ENCODE peak calls at places on chromosomes 1 and 21, in nine cellular contexts. S is NCI-H146; P is OCI-LY7; L is activated CD4-positive, alpha-beta T cell treated with anti-CD3 and anti-CD28 coated beads for 1 hour; D is NT2/D1; I is C1 segment of cervical spinal cord; K is NCI-H748 treated with DMSO at 0.1 percent for 48 hours; X is lower lobe of right lung; W is stimulated activated CD4-positive, alpha-beta T cell treated with anti-CD3 and anti-CD28 coated beads, TNF-alpha, amount 100 ng/mL, for 1 hour. F is an unnamed sample.

GRCh38 chr1:37393173-37393572 is 81.2 kb upstream of the ZC3H12A start:
- DNase-seq in S (no peak), P (no peak), L (no peak), D (no peak), I (no peak), K (peak; percentile 44), X (no peak), W (no peak), F (no peak)

GRCh38 chr1:86155807-86156561 is 588 bp downstream of the COL24A1 start:
- DNase-seq in S (no peak), P (no peak), L (no peak), D (no peak), I (no peak), K (no peak), X (peak; percentile 44), W (no peak), F (no peak)

GRCh38 chr1:165364432-165365133 is 8.1 kb upstream of the LMX1A start:
- DNase-seq in S (no peak), P (no peak), L (no peak), D (no peak), I (no peak), K (peak; percentile 15), X (peak; percentile 50), W (no peak), F (no peak)

GRCh38 chr1:18948048-18948912 is 8.2 kb downstream of the IFFO2 start:
- DNase-seq in S (no peak), P (no peak), L (no peak), D (no peak), I (peak; percentile 44), K (no peak), X (peak; percentile 55), W (no peak), F (no peak)

GRCh38 chr1:205073511-205073910 is 10.7 kb downstream of the TMEM81 start:
- DNase-seq in S (no peak), P (no peak), L (no peak), D (no peak), I (no peak), K (no peak), X (no peak), W (no peak), F (no peak)

GRCh38 chr1:225879521-225880209 is 2.5 kb downstream of the TMEM63A start:
- DNase-seq in S (no peak), P (peak; percentile 45), L (no peak), D (no peak), I (peak; percentile 81), K (no peak), X (peak; percentile 44), W (no peak), F (no peak)

GRCh38 chr21:36509966-36510742 is 30.2 kb upstream of the CLDN14 start:
- DNase-seq in S (no peak), P (no peak), L (no peak), D (no peak), I (no peak), K (no peak), X (peak; percentile 75), W (no peak), F (no peak)

GRCh38 chr1:177305040-177306018 is 134.6 kb downstream of the BRINP2 start:
- DNase-seq in S (no peak), P (no peak), L (no peak), D (no peak), I (no peak), K (no peak), X (no peak), W (no peak), F (no peak)

GRCh38 chr21:33419538-33420123 is 16.4 kb downstream of the IFNGR2 start:
- DNase-seq in S (no peak), P (no peak), L (no peak), D (no peak), I (no peak), K (no peak), X (peak; percentile 58), W (no peak), F (no peak)

GRCh38 chr1:176897350-176898236 is 266.9 kb downstream of the ASTN1 start:
- DNase-seq in S (peak; percentile 38), P (peak; percentile 67), L (no peak), D (peak; percentile 81), I (peak; percentile 60), K (peak; percentile 41), X (peak; percentile 62), W (no peak), F (peak; percentile 47)

F was measured in NCI-H1048.